ENCODE peak calls at places on chromosomes 7 and 10, in five cellular contexts. A, M, L, T and C are unnamed samples.

GRCh38 chr7:70406419-70407189 is 725.3 kb upstream of the GALNT17 start:
- DNase-seq in A (no peak), M (no peak), L (no peak), T (no peak), C (no peak)

GRCh38 chr7:47535033-47535703 is 46.7 kb downstream of the TNS3 start:
- DNase-seq in A (no peak), M (no peak), L (no peak), T (peak), C (no peak)

GRCh38 chr10:81018898-81019890 is 481.5 kb downstream of the SH2D4B start:
- DNase-seq in A (no peak), M (peak), L (no peak), T (peak), C (no peak)

GRCh38 chr7:99374121-99375064 is at the start of gene ARPC1B:
- DNase-seq in A (peak), M (peak), L (peak), T (peak), C (peak)

GRCh38 chr7:70947181-70947580 is 184.8 kb upstream of the GALNT17 start:
- DNase-seq in A (no peak), M (no peak), L (no peak), T (no peak), C (no peak)

GRCh38 chr7:36638586-36639265 is 85.6 kb downstream of the AOAH start:
- DNase-seq in A (no peak), M (no peak), L (no peak), T (no peak), C (no peak)

GRCh38 chr10:115772606-115773005 is 500.4 kb downstream of the GFRA1 start:
- DNase-seq in A (no peak), M (no peak), L (no peak), T (no peak), C (no peak)

GRCh38 chr10:116944911-116945310 is 60.1 kb downstream of the SHTN1 start:
- DNase-seq in A (no peak), M (no peak), L (no peak), T (no peak), C (no peak)

GRCh38 chr7:157646551-157646950 is 309.7 kb downstream of the DNAJB6 start:
- DNase-seq in A (no peak), M (no peak), L (no peak), T (no peak), C (no peak)

GRCh38 chr10:50909334-50910014 is 24.0 kb upstream of the A1CF start:
- DNase-seq in A (no peak), M (no peak), L (no peak), T (no peak), C (no peak)

GRCh38 chr10:22997102-22997501 is 69.2 kb downstream of the ARMC3 start:
- DNase-seq in A (no peak), M (no peak), L (no peak), T (no peak), C (no peak)

GRCh38 chr7:108413782-108414492 is 42.3 kb downstream of the NRCAM start:
- DNase-seq in A (no peak), M (peak), L (no peak), T (no peak), C (no peak)
- H3K27ac ChIP-seq in A (no peak), M (no peak), L (no peak), T (no peak), C (no peak)

GRCh38 chr10:78520737-78521430 is 487.2 kb downstream of the RPS24 start:
- DNase-seq in A (no peak), M (peak), L (no peak), T (peak), C (no peak)
- TF ChIP-seq CTCF in A (no peak), M (no peak), L (no peak), T (peak), C (no peak)

GRCh38 chr7:6417408-6417807 is 30.3 kb downstream of the DAGLB start:
- DNase-seq in A (no peak), M (no peak), L (no peak), T (no peak), C (no peak)

GRCh38 chr7:6420680-6421079 is 27.1 kb downstream of the DAGLB start:
- DNase-seq in A (no peak), M (no peak), L (no peak), T (no peak), C (no peak)

GRCh38 chr7:6422095-6422494 is 25.7 kb downstream of the DAGLB start:
- DNase-seq in A (no peak), M (no peak), L (no peak), T (no peak), C (no peak)

GRCh38 chr7:6416516-6417145 is 31.1 kb downstream of the DAGLB start:
- DNase-seq in A (no peak), M (no peak), L (no peak), T (no peak), C (no peak)

GRCh38 chr7:6419310-6419773 is 28.4 kb downstream of the DAGLB start:
- DNase-seq in A (no peak), M (no peak), L (no peak), T (no peak), C (no peak)
- H3K27ac ChIP-seq in A (no peak), M (no peak), L (no peak), T (no peak), C (no peak)

DNA sequence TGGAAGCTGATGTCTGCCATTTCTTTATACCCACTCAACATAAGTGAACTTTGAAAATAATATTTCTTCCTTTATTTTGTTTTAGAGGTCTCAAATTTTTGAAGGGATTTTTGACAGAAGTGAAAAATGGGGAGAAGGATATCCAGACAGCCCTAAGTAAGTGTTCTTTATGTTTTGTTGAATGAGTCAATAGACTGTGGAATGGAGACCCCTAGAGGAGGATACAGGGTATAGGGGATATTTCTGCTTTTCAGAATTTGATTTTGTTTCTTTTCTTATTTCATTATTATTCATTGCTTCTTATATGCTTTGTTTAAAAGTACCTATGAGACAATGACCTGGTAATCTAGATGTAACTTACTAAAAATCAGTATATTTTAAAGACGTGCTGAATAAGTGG is 34.4 kb downstream of the PLEKHA8 start:
- DNase-seq in A (no peak), M (no peak), L (no peak), T (peak), C (no peak)
- TF ChIP-seq CTCF in A (no peak), M (peak), L (peak), T (peak), C (peak)

GRCh38 chr7:104960741-104961479 is 53.1 kb upstream of the KMT2E start:
- DNase-seq in A (no peak), M (peak), L (no peak), T (no peak), C (no peak)

GRCh38 chr7:104958278-104958903 is 55.6 kb upstream of the KMT2E start:
- DNase-seq in A (peak), M (no peak), L (no peak), T (no peak), C (no peak)

GRCh38 chr7:104951546-104951945 is 62.5 kb upstream of the KMT2E start:
- DNase-seq in A (no peak), M (no peak), L (no peak), T (no peak), C (no peak)

GRCh38 chr7:104955276-104955675 is 58.7 kb upstream of the KMT2E start:
- DNase-seq in A (no peak), M (no peak), L (no peak), T (no peak), C (no peak)

DNA sequence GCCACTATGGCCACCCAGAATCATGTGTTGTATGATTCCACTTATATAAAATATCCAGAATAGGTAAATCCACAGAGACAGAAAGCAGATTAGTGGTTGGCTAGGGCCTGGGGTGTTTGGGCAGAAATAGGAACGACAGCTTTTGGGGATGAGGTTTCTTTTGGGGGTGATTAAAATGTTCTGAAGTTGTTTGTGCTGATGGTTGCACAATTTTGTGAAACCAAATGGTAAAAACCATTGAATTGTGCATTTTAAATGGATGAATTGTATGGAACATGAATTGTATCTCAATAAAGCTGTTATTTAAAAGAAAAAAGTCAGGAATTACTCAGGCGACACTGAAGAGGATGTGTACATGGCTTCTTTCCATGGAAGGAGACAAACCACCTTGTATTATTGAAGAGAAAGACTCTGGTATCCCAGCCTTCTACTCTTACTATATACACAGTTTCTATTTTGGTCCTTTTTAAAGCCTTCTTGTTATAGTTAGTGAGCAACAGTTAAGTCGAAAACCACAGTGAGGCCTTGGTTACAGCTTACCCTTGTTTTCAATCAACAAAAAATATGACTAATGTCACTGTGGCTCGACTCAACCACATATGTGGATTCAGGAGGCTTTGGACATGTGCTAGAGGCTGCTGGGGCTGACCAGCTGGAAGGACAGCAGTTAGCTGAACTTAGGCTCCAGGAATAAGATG is 57.1 kb upstream of the KMT2E start:
- DNase-seq in A (no peak), M (peak), L (no peak), T (no peak), C (no peak)
- H3K27ac ChIP-seq in A (peak), M (peak), L (peak), T (peak), C (peak)

DNA sequence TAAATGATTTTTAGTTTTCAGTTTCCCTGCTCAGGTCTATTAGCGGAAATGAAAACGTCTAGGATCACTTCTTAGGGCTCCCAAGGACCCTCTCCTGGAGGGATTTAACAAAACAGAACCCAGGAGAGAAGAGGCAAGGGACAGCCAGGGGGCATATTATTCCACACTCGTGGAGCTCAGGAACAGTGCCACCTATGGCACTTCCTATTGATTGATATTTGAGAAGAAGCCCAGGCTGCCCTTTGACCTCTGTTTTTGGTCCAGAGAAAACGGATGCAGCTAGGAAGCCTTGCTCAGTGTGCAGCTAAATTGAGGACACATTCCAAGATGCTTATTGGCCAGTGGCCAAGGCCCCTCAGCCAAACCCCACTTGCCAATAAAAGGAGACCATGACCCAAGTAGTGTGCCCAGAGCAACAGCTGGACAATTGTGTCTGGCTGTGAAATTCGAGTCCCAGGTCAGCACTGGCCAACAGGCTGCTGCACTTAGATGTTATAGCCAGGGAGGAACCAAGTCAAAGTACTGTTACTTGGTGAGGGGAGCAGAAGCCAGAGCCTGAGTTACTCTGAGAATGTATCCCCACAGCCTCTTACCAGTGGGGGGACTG is 24.0 kb upstream of the GPNMB start:
- DNase-seq in A (no peak), M (no peak), L (no peak), T (no peak), C (no peak)
- TF ChIP-seq CTCF in A (no peak), M (no peak), L (no peak), T (no peak), C (no peak)

GRCh38 chr10:33240265-33240664 is 94.2 kb downstream of the NRP1 start:
- DNase-seq in A (no peak), M (no peak), L (no peak), T (no peak), C (no peak)

GRCh38 chr10:33239257-33239656 is 95.2 kb downstream of the NRP1 start:
- DNase-seq in A (no peak), M (no peak), L (no peak), T (no peak), C (no peak)

GRCh38 chr10:33238643-33239042 is 95.8 kb downstream of the NRP1 start:
- DNase-seq in A (no peak), M (no peak), L (no peak), T (no peak), C (no peak)

GRCh38 chr10:33241351-33241750 is 93.1 kb downstream of the NRP1 start:
- DNase-seq in A (no peak), M (no peak), L (no peak), T (no peak), C (no peak)

DNA sequence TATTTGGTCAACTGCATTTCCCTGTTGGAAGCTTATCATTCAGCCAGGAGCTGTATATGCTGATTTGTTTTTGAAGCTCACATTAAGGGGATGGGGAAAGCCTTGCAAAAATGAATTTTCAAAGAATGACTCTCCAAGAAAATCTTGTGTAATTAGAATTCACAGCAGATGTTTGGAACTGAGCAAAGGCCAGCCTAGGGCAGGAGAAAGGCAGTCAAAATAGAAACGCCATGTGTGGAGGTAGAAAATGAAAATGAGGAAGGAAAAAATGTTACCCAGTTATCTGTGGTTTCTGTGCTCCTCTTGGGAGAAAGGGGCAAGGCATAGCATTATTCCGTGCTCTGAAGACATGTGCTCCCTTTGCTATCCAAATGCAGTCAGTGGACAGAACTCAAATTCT is 93.5 kb downstream of the NRP1 start:
- DNase-seq in A (no peak), M (peak), L (no peak), T (no peak), C (no peak)
- H3K27ac ChIP-seq in A (no peak), M (no peak), L (peak), T (no peak), C (peak)

DNA sequence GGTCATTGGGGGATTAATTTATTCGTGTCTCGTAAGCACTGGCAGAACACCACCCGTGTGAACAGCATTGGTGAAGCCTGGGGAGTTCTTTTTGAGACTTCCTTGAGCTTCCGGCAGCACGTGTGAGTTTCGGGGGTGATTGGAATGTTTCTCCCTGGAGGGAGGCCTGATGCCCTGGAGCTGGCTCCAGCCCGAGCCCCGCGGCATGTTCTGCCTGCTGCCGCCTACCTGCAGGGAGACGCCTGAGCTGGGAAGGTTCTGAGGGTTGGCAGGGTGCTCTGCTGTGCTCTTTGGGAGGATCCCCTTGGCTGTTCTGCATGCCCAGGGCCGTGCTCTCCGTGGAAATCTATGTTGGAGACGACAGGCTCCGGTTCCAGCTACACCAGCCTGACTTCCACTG is 159.3 kb downstream of the MGMT start:
- DNase-seq in A (no peak), M (no peak), L (no peak), T (no peak), C (no peak)
- TF ChIP-seq CTCF in A (no peak), M (no peak), L (no peak), T (no peak), C (no peak)